ENCODE peak calls at places on chromosomes 2 and 18, in eight cellular contexts. K, H, O, Y, T, A, E and Z are unnamed samples.

GRCh38 chr2:31170071-31170698 is 31.9 kb upstream of the GALNT14 start:
- DNase-seq in K (peak), H (peak), O (peak), Y (peak), T (peak), A (peak), E (peak), Z (peak)

GRCh38 chr2:102284611-102285010 is 26.8 kb upstream of the IL1RL1 start:
- DNase-seq in K (no peak), H (no peak), O (no peak), Y (no peak), T (no peak), A (no peak), E (no peak), Z (no peak)

GRCh38 chr2:19829672-19830071 is 72.1 kb downstream of the TTC32 start:
- DNase-seq in K (no peak), H (no peak), O (no peak), Y (peak), T (no peak), A (no peak), E (no peak), Z (no peak)

GRCh38 chr2:20093263-20094141 is 42.1 kb upstream of the LAPTM4A start:
- DNase-seq in K (peak), H (peak), O (no peak), Y (peak), T (peak), A (no peak), E (peak), Z (peak)

GRCh38 chr2:55012648-55013484 is 37.4 kb downstream of the RTN4 start:
- DNase-seq in K (no peak), H (no peak), O (no peak), Y (no peak), T (no peak), A (no peak), E (no peak), Z (peak)

GRCh38 chr18:32019251-32019943 is 772 bp downstream of the RNF125 start:
- DNase-seq in K (peak), H (peak), O (no peak), Y (peak), T (peak), A (no peak), E (peak), Z (no peak)

GRCh38 chr2:217061916-217062315 is 202.1 kb upstream of the TNP1 start:
- DNase-seq in K (no peak), H (no peak), O (no peak), Y (no peak), T (no peak), A (no peak), E (no peak), Z (no peak)

GRCh38 chr18:69839497-69839896 is 108.2 kb downstream of the CD226 start:
- DNase-seq in K (no peak), H (no peak), O (no peak), Y (no peak), T (no peak), A (no peak), E (no peak), Z (no peak)

GRCh38 chr2:28642796-28643195 is 108.8 kb upstream of the PPP1CB start:
- DNase-seq in K (no peak), H (no peak), O (no peak), Y (no peak), T (no peak), A (no peak), E (no peak), Z (no peak)

GRCh38 chr18:44342946-44343345 is 337.7 kb upstream of the SETBP1 start:
- DNase-seq in K (no peak), H (no peak), O (no peak), Y (no peak), T (no peak), A (no peak), E (no peak), Z (no peak)

GRCh38 chr2:10264506-10265327 is 38.0 kb upstream of the HPCAL1 start:
- DNase-seq in K (no peak), H (no peak), O (no peak), Y (no peak), T (no peak), A (no peak), E (no peak), Z (no peak)

GRCh38 chr2:181832015-181832414 is 59.5 kb upstream of the ITPRID2 start:
- DNase-seq in K (no peak), H (no peak), O (no peak), Y (no peak), T (no peak), A (no peak), E (no peak), Z (no peak)

GRCh38 chr18:61136852-61137251 is 196.4 kb upstream of the CDH20 start:
- DNase-seq in K (no peak), H (no peak), O (no peak), Y (no peak), T (no peak), A (no peak), E (no peak), Z (no peak)

GRCh38 chr18:31983020-31983419 is 35.6 kb upstream of the RNF125 start:
- DNase-seq in K (no peak), H (no peak), O (no peak), Y (no peak), T (no peak), A (no peak), E (no peak), Z (no peak)

GRCh38 chr2:39851251-39851650 is 72.2 kb upstream of the THUMPD2 start:
- DNase-seq in K (no peak), H (no peak), O (no peak), Y (no peak), T (no peak), A (no peak), E (no peak), Z (no peak)

GRCh38 chr2:72953976-72954375 is 36.7 kb downstream of the EMX1 start:
- DNase-seq in K (no peak), H (no peak), O (no peak), Y (no peak), T (no peak), A (no peak), E (peak), Z (no peak)

GRCh38 chr2:119432882-119433522 is 1.3 kb downstream of the TMEM37 start:
- DNase-seq in K (no peak), H (no peak), O (no peak), Y (no peak), T (no peak), A (no peak), E (no peak), Z (no peak)

GRCh38 chr2:1864981-1865421 is 120.7 kb upstream of the PXDN start:
- DNase-seq in K (no peak), H (no peak), O (no peak), Y (no peak), T (no peak), A (no peak), E (no peak), Z (no peak)

GRCh38 chr2:118345465-118345864 is 257.2 kb downstream of the INSIG2 start:
- DNase-seq in K (no peak), H (no peak), O (no peak), Y (no peak), T (no peak), A (no peak), E (no peak), Z (no peak)

GRCh38 chr18:63832470-63832869 is 55.0 kb upstream of the SERPINB2 start:
- DNase-seq in K (no peak), H (no peak), O (no peak), Y (no peak), T (no peak), A (no peak), E (no peak), Z (no peak)

GRCh38 chr18:63828120-63828519 is 52.9 kb downstream of the SERPINB7 start:
- DNase-seq in K (no peak), H (no peak), O (no peak), Y (no peak), T (no peak), A (no peak), E (no peak), Z (no peak)

GRCh38 chr18:63829886-63830285 is 54.7 kb downstream of the SERPINB7 start:
- DNase-seq in K (no peak), H (no peak), O (no peak), Y (no peak), T (no peak), A (no peak), E (no peak), Z (no peak)

GRCh38 chr18:63834471-63835113 is 52.9 kb upstream of the SERPINB2 start:
- DNase-seq in K (no peak), H (no peak), O (no peak), Y (no peak), T (no peak), A (no peak), E (no peak), Z (no peak)

DNA sequence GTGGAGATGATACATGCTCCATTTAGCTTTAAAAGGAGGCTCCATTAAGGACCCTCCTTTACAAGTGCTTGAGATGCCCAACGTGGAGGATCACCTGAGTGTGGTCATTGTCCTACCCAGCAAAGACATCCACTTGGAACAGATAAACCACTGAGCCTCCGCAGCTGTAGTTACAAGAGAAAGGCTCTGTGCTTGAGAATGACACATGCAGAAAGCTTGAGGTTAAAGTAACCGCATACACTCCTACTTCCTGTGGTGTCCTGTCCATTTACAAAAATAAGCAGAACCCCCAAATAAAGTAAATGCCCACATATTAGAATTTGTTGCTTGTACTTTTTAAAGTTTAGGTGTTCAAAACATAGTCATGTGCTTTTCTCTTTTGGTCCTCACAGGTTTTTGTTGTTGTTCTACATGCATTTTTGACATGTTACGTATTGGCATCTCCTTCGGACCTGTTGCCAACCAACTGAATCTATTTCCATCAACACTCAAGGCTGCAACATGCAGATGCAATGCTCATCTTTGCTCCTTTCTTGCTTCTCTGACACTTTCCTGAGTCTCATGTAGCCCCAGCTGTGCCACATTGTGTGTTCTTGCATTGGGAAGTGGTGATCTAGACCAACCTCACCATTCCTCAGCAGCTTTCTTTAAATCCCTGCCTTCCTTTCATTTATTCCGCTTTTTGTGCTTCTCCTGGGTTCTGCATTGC is 56.0 kb downstream of the SERPINB7 start:
- DNase-seq in K (no peak), H (no peak), O (no peak), Y (no peak), T (no peak), A (no peak), E (peak), Z (no peak)
- TF ChIP-seq MAX in K (no peak), H (peak), O (no peak), Y (no peak), T (no peak), A (no peak), E (no peak), Z (no peak)

DNA sequence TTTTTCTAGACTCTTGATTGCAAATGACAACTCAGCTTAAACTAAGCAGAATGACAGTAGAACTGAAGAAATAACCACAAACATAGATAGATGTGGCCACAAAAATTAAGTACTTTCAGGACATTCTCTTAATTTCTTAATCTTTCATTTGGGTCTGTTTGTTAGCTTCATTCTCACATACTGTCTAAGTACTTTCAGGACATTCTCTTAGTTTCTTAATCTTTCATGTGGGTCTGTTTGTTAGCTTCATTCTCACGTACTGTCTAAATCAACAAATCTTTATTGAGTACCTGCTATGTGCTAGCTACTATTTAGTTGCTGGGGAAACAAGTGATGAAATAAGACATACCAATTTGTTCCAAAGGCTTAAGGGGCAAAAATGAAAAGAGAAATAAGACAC is 35.1 kb downstream of the FAM117B start:
- DNase-seq in K (no peak), H (no peak), O (no peak), Y (no peak), T (no peak), A (peak), E (no peak), Z (no peak)
- H3K4me3 ChIP-seq in K (no peak), H (no peak), O (no peak), Y (no peak), T (no peak), A (peak), E (no peak), Z (no peak)

GRCh38 chr2:164840458-164840929 is 1.1 kb downstream of the COBLL1 start:
- DNase-seq in K (no peak), H (no peak), O (no peak), Y (peak), T (no peak), A (no peak), E (no peak), Z (peak)

GRCh38 chr2:164839914-164840457 is 1.6 kb downstream of the COBLL1 start:
- DNase-seq in K (no peak), H (no peak), O (no peak), Y (no peak), T (no peak), A (no peak), E (no peak), Z (peak)

GRCh38 chr2:164836907-164837306 is 4.7 kb downstream of the COBLL1 start:
- DNase-seq in K (no peak), H (no peak), O (no peak), Y (no peak), T (no peak), A (no peak), E (no peak), Z (no peak)

GRCh38 chr2:164835302-164835701 is 6.3 kb downstream of the COBLL1 start:
- DNase-seq in K (no peak), H (no peak), O (no peak), Y (no peak), T (no peak), A (no peak), E (no peak), Z (no peak)

GRCh38 chr2:164837807-164838206 is 3.8 kb downstream of the COBLL1 start:
- DNase-seq in K (no peak), H (no peak), O (no peak), Y (no peak), T (no peak), A (no peak), E (no peak), Z (no peak)
- TF ChIP-seq MAX in K (no peak), H (no peak), O (no peak), Y (no peak), T (no peak), A (no peak), E (no peak), Z (no peak)

GRCh38 chr18:7958897-7959146 is 391.7 kb downstream of the PTPRM start:
- DNase-seq in K (no peak), H (no peak), O (no peak), Y (no peak), T (no peak), A (no peak), E (no peak), Z (no peak)
- H3K4me3 ChIP-seq in K (peak), H (no peak), O (no peak), Y (no peak), T (no peak), A (no peak), E (no peak), Z (no peak)